ENCODE peak calls at places on chromosome 1, in nine cellular contexts. One of them, this sample, is unnamed.
A peak's percentile ranks its signal among the peaks of the same experiment; 100 is the strongest.

GRCh38 chr1:118945460-118945859 is 42.7 kb downstream of the TBX15 start:
- DNase-seq in OCI-LY7: no peak
- DNase-seq in heart left ventricle: no peak
- DNase-seq in lower lobe of right lung: no peak
- DNase-seq in AG10803: peak; percentile 79
- DNase-seq in adrenal gland: no peak
- DNase-seq in tibial artery: no peak
- DNase-seq in A549: no peak
- DNase-seq in GM12865: no peak
- DNase-seq in this sample: no peak

GRCh38 chr1:6727535-6727934 is 25.9 kb upstream of the DNAJC11 start:
- DNase-seq in OCI-LY7: peak; percentile 70
- DNase-seq in heart left ventricle: peak; percentile 48
- DNase-seq in lower lobe of right lung: peak; percentile 56
- DNase-seq in AG10803: peak; percentile 56
- DNase-seq in adrenal gland: peak; percentile 62
- DNase-seq in tibial artery: peak; percentile 75
- DNase-seq in A549: peak; percentile 56
- DNase-seq in GM12865: peak; percentile 77
- DNase-seq in this sample: no peak

GRCh38 chr1:8517579-8518489 is 199.9 kb downstream of the SLC45A1 start:
- DNase-seq in OCI-LY7: no peak
- DNase-seq in heart left ventricle: no peak
- DNase-seq in lower lobe of right lung: no peak
- DNase-seq in AG10803: peak; percentile 47
- DNase-seq in adrenal gland: no peak
- DNase-seq in tibial artery: no peak
- DNase-seq in A549: no peak
- DNase-seq in GM12865: no peak
- DNase-seq in this sample: no peak

GRCh38 chr1:173234899-173235298 is 27.8 kb upstream of the TNFSF4 start:
- DNase-seq in OCI-LY7: no peak
- DNase-seq in heart left ventricle: no peak
- DNase-seq in lower lobe of right lung: no peak
- DNase-seq in AG10803: no peak
- DNase-seq in adrenal gland: no peak
- DNase-seq in tibial artery: no peak
- DNase-seq in A549: no peak
- DNase-seq in GM12865: no peak
- DNase-seq in this sample: no peak

GRCh38 chr1:167670563-167670962 is 40.5 kb downstream of the RCSD1 start:
- DNase-seq in OCI-LY7: no peak
- DNase-seq in heart left ventricle: no peak
- DNase-seq in lower lobe of right lung: no peak
- DNase-seq in AG10803: no peak
- DNase-seq in adrenal gland: no peak
- DNase-seq in tibial artery: no peak
- DNase-seq in A549: no peak
- DNase-seq in GM12865: no peak
- DNase-seq in this sample: no peak

GRCh38 chr1:16145988-16146887 is 9.6 kb downstream of the EPHA2 start:
- DNase-seq in OCI-LY7: no peak
- DNase-seq in heart left ventricle: peak; percentile 90
- DNase-seq in lower lobe of right lung: peak; percentile 74
- DNase-seq in AG10803: peak; percentile 84
- DNase-seq in adrenal gland: peak; percentile 95
- DNase-seq in tibial artery: peak; percentile 66
- DNase-seq in A549: peak; percentile 87
- DNase-seq in GM12865: peak; percentile 29
- DNase-seq in this sample: peak; percentile 67

GRCh38 chr1:83058327-83058726 is 940.6 kb downstream of the TTLL7 start:
- DNase-seq in OCI-LY7: no peak
- DNase-seq in heart left ventricle: no peak
- DNase-seq in lower lobe of right lung: no peak
- DNase-seq in AG10803: no peak
- DNase-seq in adrenal gland: no peak
- DNase-seq in tibial artery: no peak
- DNase-seq in A549: no peak
- DNase-seq in GM12865: no peak
- DNase-seq in this sample: no peak

GRCh38 chr1:205257735-205258134 is 30.0 kb downstream of the TMCC2 start:
- DNase-seq in OCI-LY7: no peak
- DNase-seq in heart left ventricle: no peak
- DNase-seq in lower lobe of right lung: no peak
- DNase-seq in AG10803: no peak
- DNase-seq in adrenal gland: no peak
- DNase-seq in tibial artery: no peak
- DNase-seq in A549: no peak
- DNase-seq in GM12865: no peak
- DNase-seq in this sample: no peak

GRCh38 chr1:67853704-67854103 is 20.4 kb upstream of the GNG12 start:
- DNase-seq in OCI-LY7: peak; percentile 21
- DNase-seq in heart left ventricle: peak; percentile 38
- DNase-seq in lower lobe of right lung: peak; percentile 48
- DNase-seq in AG10803: peak; percentile 77
- DNase-seq in adrenal gland: peak; percentile 78
- DNase-seq in tibial artery: no peak
- DNase-seq in A549: peak; percentile 83
- DNase-seq in GM12865: peak; percentile 41
- DNase-seq in this sample: peak; percentile 52

GRCh38 chr1:117654485-117655219 is 48.8 kb downstream of the TENT5C start:
- DNase-seq in OCI-LY7: peak; percentile 95
- DNase-seq in heart left ventricle: no peak
- DNase-seq in lower lobe of right lung: no peak
- DNase-seq in AG10803: no peak
- DNase-seq in adrenal gland: no peak
- DNase-seq in tibial artery: no peak
- DNase-seq in A549: no peak
- DNase-seq in GM12865: peak; percentile 95
- DNase-seq in this sample: no peak

GRCh38 chr1:8740034-8740449 is 77.4 kb downstream of the RERE start:
- DNase-seq in OCI-LY7: no peak
- DNase-seq in heart left ventricle: no peak
- DNase-seq in lower lobe of right lung: no peak
- DNase-seq in AG10803: peak; percentile 56
- DNase-seq in adrenal gland: no peak
- DNase-seq in tibial artery: no peak
- DNase-seq in A549: no peak
- DNase-seq in GM12865: no peak
- DNase-seq in this sample: no peak

GRCh38 chr1:160130939-160131338 is 15.4 kb downstream of the ATP1A2 start:
- DNase-seq in OCI-LY7: no peak
- DNase-seq in heart left ventricle: no peak
- DNase-seq in lower lobe of right lung: no peak
- DNase-seq in AG10803: no peak
- DNase-seq in adrenal gland: no peak
- DNase-seq in tibial artery: no peak
- DNase-seq in A549: peak; percentile 27
- DNase-seq in GM12865: no peak
- DNase-seq in this sample: no peak

GRCh38 chr1:43388021-43388575 is 1.5 kb downstream of the MED8 start:
- DNase-seq in OCI-LY7: no peak
- DNase-seq in heart left ventricle: no peak
- DNase-seq in lower lobe of right lung: no peak
- DNase-seq in AG10803: peak; percentile 24
- DNase-seq in adrenal gland: no peak
- DNase-seq in tibial artery: no peak
- DNase-seq in A549: no peak
- DNase-seq in GM12865: peak; percentile 28
- DNase-seq in this sample: no peak

GRCh38 chr1:156571261-156571958 is 955 bp downstream of the IQGAP3 start:
- DNase-seq in OCI-LY7: no peak
- DNase-seq in heart left ventricle: no peak
- DNase-seq in lower lobe of right lung: no peak
- DNase-seq in AG10803: peak; percentile 93
- DNase-seq in adrenal gland: no peak
- DNase-seq in tibial artery: no peak
- DNase-seq in A549: peak; percentile 55
- DNase-seq in GM12865: no peak
- DNase-seq in this sample: no peak

GRCh38 chr1:107867422-107867821 is 97.6 kb downstream of the VAV3 start:
- DNase-seq in OCI-LY7: no peak
- DNase-seq in heart left ventricle: no peak
- DNase-seq in lower lobe of right lung: no peak
- DNase-seq in AG10803: no peak
- DNase-seq in adrenal gland: peak; percentile 33
- DNase-seq in tibial artery: no peak
- DNase-seq in A549: no peak
- DNase-seq in GM12865: no peak
- DNase-seq in this sample: no peak

GRCh38 chr1:4734219-4734618 is 79.8 kb downstream of the AJAP1 start:
- DNase-seq in OCI-LY7: no peak
- DNase-seq in heart left ventricle: no peak
- DNase-seq in lower lobe of right lung: no peak
- DNase-seq in AG10803: no peak
- DNase-seq in adrenal gland: no peak
- DNase-seq in tibial artery: no peak
- DNase-seq in A549: no peak
- DNase-seq in GM12865: no peak
- DNase-seq in this sample: no peak

GRCh38 chr1:11143907-11144306 is 44.2 kb upstream of the EXOSC10 start:
- DNase-seq in OCI-LY7: peak; percentile 48
- DNase-seq in heart left ventricle: no peak
- DNase-seq in lower lobe of right lung: no peak
- DNase-seq in AG10803: no peak
- DNase-seq in adrenal gland: no peak
- DNase-seq in tibial artery: no peak
- DNase-seq in A549: no peak
- DNase-seq in GM12865: no peak
- DNase-seq in this sample: peak; percentile 34

GRCh38 chr1:12460121-12460520 is 157.9 kb downstream of the DHRS3 start:
- DNase-seq in OCI-LY7: no peak
- DNase-seq in heart left ventricle: peak; percentile 61
- DNase-seq in lower lobe of right lung: no peak
- DNase-seq in AG10803: no peak
- DNase-seq in adrenal gland: no peak
- DNase-seq in tibial artery: no peak
- DNase-seq in A549: no peak
- DNase-seq in GM12865: no peak
- DNase-seq in this sample: no peak

GRCh38 chr1:41495171-41495948 is 10.9 kb upstream of the EDN2 start:
- DNase-seq in OCI-LY7: no peak
- DNase-seq in heart left ventricle: no peak
- DNase-seq in lower lobe of right lung: peak; percentile 42
- DNase-seq in AG10803: no peak
- DNase-seq in adrenal gland: peak; percentile 72
- DNase-seq in tibial artery: no peak
- DNase-seq in A549: peak; percentile 64
- DNase-seq in GM12865: peak; percentile 34
- DNase-seq in this sample: no peak

GRCh38 chr1:60510162-60510561 is 436.6 kb upstream of the C1orf87 start:
- DNase-seq in OCI-LY7: no peak
- DNase-seq in heart left ventricle: no peak
- DNase-seq in lower lobe of right lung: no peak
- DNase-seq in AG10803: no peak
- DNase-seq in adrenal gland: no peak
- DNase-seq in tibial artery: no peak
- DNase-seq in A549: no peak
- DNase-seq in GM12865: no peak
- DNase-seq in this sample: no peak

GRCh38 chr1:168369655-168370054 is 89.0 kb downstream of the TBX19 start:
- DNase-seq in OCI-LY7: no peak
- DNase-seq in heart left ventricle: no peak
- DNase-seq in lower lobe of right lung: no peak
- DNase-seq in AG10803: no peak
- DNase-seq in adrenal gland: no peak
- DNase-seq in tibial artery: no peak
- DNase-seq in A549: no peak
- DNase-seq in GM12865: no peak
- DNase-seq in this sample: no peak

GRCh38 chr1:66412689-66413088 is 121.3 kb upstream of the SGIP1 start:
- DNase-seq in OCI-LY7: no peak
- DNase-seq in heart left ventricle: no peak
- DNase-seq in lower lobe of right lung: no peak
- DNase-seq in AG10803: peak; percentile 67
- DNase-seq in adrenal gland: no peak
- DNase-seq in tibial artery: no peak
- DNase-seq in A549: no peak
- DNase-seq in GM12865: no peak
- DNase-seq in this sample: no peak

GRCh38 chr1:218674280-218674773 is 329.2 kb downstream of the TGFB2 start:
- DNase-seq in OCI-LY7: no peak
- DNase-seq in heart left ventricle: peak; percentile 22
- DNase-seq in lower lobe of right lung: peak; percentile 48
- DNase-seq in AG10803: peak; percentile 74
- DNase-seq in adrenal gland: peak; percentile 34
- DNase-seq in tibial artery: no peak
- DNase-seq in A549: peak; percentile 93
- DNase-seq in GM12865: no peak
- DNase-seq in this sample: no peak

GRCh38 chr1:24996983-24997893 is 67.2 kb upstream of the RUNX3 start:
- DNase-seq in OCI-LY7: peak; percentile 84
- DNase-seq in heart left ventricle: no peak
- DNase-seq in lower lobe of right lung: no peak
- DNase-seq in AG10803: no peak
- DNase-seq in adrenal gland: no peak
- DNase-seq in tibial artery: no peak
- DNase-seq in A549: no peak
- DNase-seq in GM12865: no peak
- DNase-seq in this sample: no peak
- H3K4me3 ChIP-seq in OCI-LY7: peak overlapping the region; percentile 10
- H3K4me3 ChIP-seq in heart left ventricle: no peak overlapping the region
- H3K4me3 ChIP-seq in lower lobe of right lung: no peak overlapping the region
- H3K4me3 ChIP-seq in AG10803: no peak overlapping the region
- H3K4me3 ChIP-seq in adrenal gland: no peak overlapping the region
- H3K4me3 ChIP-seq in tibial artery: no peak overlapping the region
- H3K4me3 ChIP-seq in A549: no peak overlapping the region
- H3K4me3 ChIP-seq in GM12865: no peak overlapping the region
- H3K4me3 ChIP-seq in this sample: no peak overlapping the region

GRCh38 chr1:109027841-109028240 is 14.1 kb downstream of the WDR47 start:
- DNase-seq in OCI-LY7: no peak
- DNase-seq in heart left ventricle: no peak
- DNase-seq in lower lobe of right lung: no peak
- DNase-seq in AG10803: no peak
- DNase-seq in adrenal gland: no peak
- DNase-seq in tibial artery: no peak
- DNase-seq in A549: no peak
- DNase-seq in GM12865: no peak
- DNase-seq in this sample: no peak
- TF ChIP-seq CTCF in OCI-LY7: peak; percentile 73
- TF ChIP-seq CTCF in heart left ventricle: no peak
- TF ChIP-seq CTCF in lower lobe of right lung: peak; percentile 11
- TF ChIP-seq CTCF in AG10803: peak; percentile 23
- TF ChIP-seq CTCF in adrenal gland: no peak
- TF ChIP-seq CTCF in tibial artery: no peak
- TF ChIP-seq CTCF in A549: peak; percentile 10
- TF ChIP-seq CTCF in GM12865: no peak
- TF ChIP-seq CTCF in this sample: no peak

GRCh38 chr1:161190962-161191521 is 7.8 kb downstream of the ADAMTS4 start:
- DNase-seq in OCI-LY7: no peak
- DNase-seq in heart left ventricle: no peak
- DNase-seq in lower lobe of right lung: no peak
- DNase-seq in AG10803: no peak
- DNase-seq in adrenal gland: no peak
- DNase-seq in tibial artery: no peak
- DNase-seq in A549: no peak
- DNase-seq in GM12865: no peak
- DNase-seq in this sample: no peak
- H3K4me3 ChIP-seq in OCI-LY7: no peak overlapping the region
- H3K4me3 ChIP-seq in heart left ventricle: no peak overlapping the region
- H3K4me3 ChIP-seq in lower lobe of right lung: no peak overlapping the region
- H3K4me3 ChIP-seq in AG10803: no peak overlapping the region
- H3K4me3 ChIP-seq in adrenal gland: no peak overlapping the region
- H3K4me3 ChIP-seq in tibial artery: no peak overlapping the region
- H3K4me3 ChIP-seq in A549: no peak overlapping the region
- H3K4me3 ChIP-seq in GM12865: no peak overlapping the region
- H3K4me3 ChIP-seq in this sample: no peak overlapping the region

GRCh38 chr1:36824390-36824861 is 209.9 kb downstream of the GRIK3 start:
- DNase-seq in OCI-LY7: no peak
- DNase-seq in heart left ventricle: no peak
- DNase-seq in lower lobe of right lung: no peak
- DNase-seq in AG10803: no peak
- DNase-seq in adrenal gland: no peak
- DNase-seq in tibial artery: no peak
- DNase-seq in A549: no peak
- DNase-seq in GM12865: no peak
- DNase-seq in this sample: no peak
- TF ChIP-seq CTCF in OCI-LY7: no peak
- TF ChIP-seq CTCF in heart left ventricle: no peak
- TF ChIP-seq CTCF in lower lobe of right lung: no peak
- TF ChIP-seq CTCF in AG10803: no peak
- TF ChIP-seq CTCF in adrenal gland: no peak
- TF ChIP-seq CTCF in tibial artery: no peak
- TF ChIP-seq CTCF in A549: no peak
- TF ChIP-seq CTCF in GM12865: no peak
- TF ChIP-seq CTCF in this sample: no peak

This sample was measured in breast epithelium.